ENCODE peak calls at places on chromosome 13, in nine cellular contexts. One of them, this sample, is unnamed. For H3K27me3, the result is how much of the 10 kb centered on the place peaks cover.

GRCh38 chr13:102642475-102642874 is 45.7 kb downstream of the TPP2 start:
- DNase-seq in gastrocnemius medialis: peak
- DNase-seq in mammary epithelial cell: no peak
- DNase-seq in tibial artery: peak
- DNase-seq in pancreas: peak
- DNase-seq in transverse colon: peak
- DNase-seq in fibroblast of lung: no peak
- DNase-seq in psoas muscle: peak
- DNase-seq in right lobe of liver: peak
- DNase-seq in this sample: peak

GRCh38 chr13:93325303-93326297 is 99.0 kb downstream of the GPC6 start:
- DNase-seq in pancreas: no peak
- DNase-seq in transverse colon: no peak
- DNase-seq in fibroblast of lung: no peak
- DNase-seq in right lobe of liver: no peak
- DNase-seq in tibial artery: no peak
- DNase-seq in mammary epithelial cell: no peak
- DNase-seq in gastrocnemius medialis: no peak
- DNase-seq in psoas muscle: no peak
- DNase-seq in this sample: no peak

GRCh38 chr13:74066937-74067336 is 67.3 kb downstream of the KLF12 start:
- DNase-seq in tibial artery: no peak
- DNase-seq in gastrocnemius medialis: no peak
- DNase-seq in pancreas: no peak
- DNase-seq in psoas muscle: no peak
- DNase-seq in fibroblast of lung: no peak
- DNase-seq in transverse colon: no peak
- DNase-seq in right lobe of liver: no peak
- DNase-seq in mammary epithelial cell: no peak
- DNase-seq in this sample: no peak

GRCh38 chr13:108322206-108322824 is 52.8 kb downstream of the TNFSF13B start:
- DNase-seq in mammary epithelial cell: peak
- DNase-seq in gastrocnemius medialis: no peak
- DNase-seq in transverse colon: no peak
- DNase-seq in psoas muscle: no peak
- DNase-seq in tibial artery: no peak
- DNase-seq in right lobe of liver: no peak
- DNase-seq in pancreas: no peak
- DNase-seq in fibroblast of lung: peak
- DNase-seq in this sample: no peak

GRCh38 chr13:66933994-66934393 is 296.1 kb downstream of the PCDH9 start:
- DNase-seq in tibial artery: no peak
- DNase-seq in mammary epithelial cell: peak
- DNase-seq in transverse colon: no peak
- DNase-seq in pancreas: no peak
- DNase-seq in psoas muscle: no peak
- DNase-seq in right lobe of liver: no peak
- DNase-seq in fibroblast of lung: peak
- DNase-seq in gastrocnemius medialis: no peak
- DNase-seq in this sample: no peak

GRCh38 chr13:53250272-53250875 is 221.8 kb downstream of the OLFM4 start:
- DNase-seq in tibial artery: no peak
- DNase-seq in fibroblast of lung: peak
- DNase-seq in gastrocnemius medialis: no peak
- DNase-seq in mammary epithelial cell: peak
- DNase-seq in psoas muscle: no peak
- DNase-seq in pancreas: no peak
- DNase-seq in right lobe of liver: no peak
- DNase-seq in transverse colon: no peak
- DNase-seq in this sample: no peak

GRCh38 chr13:111326621-111326965 is 6.2 kb downstream of the TEX29 start:
- DNase-seq in tibial artery: no peak
- DNase-seq in mammary epithelial cell: no peak
- DNase-seq in transverse colon: no peak
- DNase-seq in right lobe of liver: no peak
- DNase-seq in psoas muscle: no peak
- DNase-seq in gastrocnemius medialis: no peak
- DNase-seq in pancreas: no peak
- DNase-seq in fibroblast of lung: no peak
- DNase-seq in this sample: no peak

GRCh38 chr13:39561971-39562370 is 41.0 kb downstream of the LHFPL6 start:
- DNase-seq in gastrocnemius medialis: no peak
- DNase-seq in psoas muscle: no peak
- DNase-seq in pancreas: no peak
- DNase-seq in fibroblast of lung: no peak
- DNase-seq in tibial artery: no peak
- DNase-seq in transverse colon: no peak
- DNase-seq in mammary epithelial cell: peak
- DNase-seq in right lobe of liver: no peak
- DNase-seq in this sample: no peak

GRCh38 chr13:43058318-43058674 is 34.9 kb downstream of the DNAJC15 start:
- DNase-seq in right lobe of liver: no peak
- DNase-seq in transverse colon: peak
- DNase-seq in gastrocnemius medialis: no peak
- DNase-seq in psoas muscle: no peak
- DNase-seq in tibial artery: no peak
- DNase-seq in mammary epithelial cell: peak
- DNase-seq in fibroblast of lung: peak
- DNase-seq in pancreas: no peak
- DNase-seq in this sample: no peak

GRCh38 chr13:112712451-112712881 is 22.6 kb downstream of the ATP11A start:
- DNase-seq in gastrocnemius medialis: no peak
- DNase-seq in mammary epithelial cell: no peak
- DNase-seq in tibial artery: no peak
- DNase-seq in pancreas: no peak
- DNase-seq in fibroblast of lung: no peak
- DNase-seq in psoas muscle: peak
- DNase-seq in transverse colon: no peak
- DNase-seq in right lobe of liver: peak
- DNase-seq in this sample: no peak

GRCh38 chr13:29621401-29621800 is 25.9 kb upstream of the SLC7A1 start:
- DNase-seq in pancreas: no peak
- DNase-seq in fibroblast of lung: no peak
- DNase-seq in mammary epithelial cell: peak
- DNase-seq in transverse colon: no peak
- DNase-seq in right lobe of liver: no peak
- DNase-seq in gastrocnemius medialis: no peak
- DNase-seq in tibial artery: no peak
- DNase-seq in psoas muscle: no peak
- DNase-seq in this sample: no peak

GRCh38 chr13:48123827-48124226 is 28.9 kb upstream of the MED4 start:
- DNase-seq in fibroblast of lung: no peak
- DNase-seq in psoas muscle: no peak
- DNase-seq in right lobe of liver: no peak
- DNase-seq in mammary epithelial cell: no peak
- DNase-seq in pancreas: no peak
- DNase-seq in transverse colon: peak
- DNase-seq in tibial artery: no peak
- DNase-seq in gastrocnemius medialis: no peak
- DNase-seq in this sample: no peak

GRCh38 chr13:44140146-44140545 is 233.5 kb upstream of the SERP2 start:
- DNase-seq in pancreas: no peak
- DNase-seq in fibroblast of lung: no peak
- DNase-seq in right lobe of liver: no peak
- DNase-seq in psoas muscle: no peak
- DNase-seq in transverse colon: peak
- DNase-seq in mammary epithelial cell: no peak
- DNase-seq in gastrocnemius medialis: no peak
- DNase-seq in tibial artery: no peak
- DNase-seq in this sample: no peak

GRCh38 chr13:39597828-39598227 is 5.2 kb downstream of the LHFPL6 start:
- DNase-seq in psoas muscle: no peak
- DNase-seq in transverse colon: no peak
- DNase-seq in right lobe of liver: no peak
- DNase-seq in tibial artery: no peak
- DNase-seq in gastrocnemius medialis: no peak
- DNase-seq in pancreas: no peak
- DNase-seq in mammary epithelial cell: no peak
- DNase-seq in fibroblast of lung: peak
- DNase-seq in this sample: no peak

GRCh38 chr13:34070006-34070405 is 252.1 kb downstream of the RFC3 start:
- DNase-seq in gastrocnemius medialis: no peak
- DNase-seq in right lobe of liver: no peak
- DNase-seq in fibroblast of lung: peak
- DNase-seq in pancreas: no peak
- DNase-seq in psoas muscle: no peak
- DNase-seq in mammary epithelial cell: peak
- DNase-seq in transverse colon: no peak
- DNase-seq in tibial artery: no peak
- DNase-seq in this sample: no peak

GRCh38 chr13:110923777-110924638 is 9.1 kb upstream of the ANKRD10 start:
- DNase-seq in fibroblast of lung: no peak
- DNase-seq in mammary epithelial cell: no peak
- DNase-seq in tibial artery: no peak
- DNase-seq in psoas muscle: no peak
- DNase-seq in pancreas: no peak
- DNase-seq in right lobe of liver: no peak
- DNase-seq in transverse colon: no peak
- DNase-seq in gastrocnemius medialis: peak
- DNase-seq in this sample: no peak

GRCh38 chr13:98474292-98474691 is 102.6 kb downstream of the STK24 start:
- DNase-seq in fibroblast of lung: no peak
- DNase-seq in pancreas: no peak
- DNase-seq in tibial artery: peak
- DNase-seq in transverse colon: no peak
- DNase-seq in right lobe of liver: no peak
- DNase-seq in gastrocnemius medialis: no peak
- DNase-seq in mammary epithelial cell: no peak
- DNase-seq in psoas muscle: no peak
- DNase-seq in this sample: no peak

GRCh38 chr13:98474761-98475160 is 102.1 kb downstream of the STK24 start:
- DNase-seq in transverse colon: no peak
- DNase-seq in psoas muscle: no peak
- DNase-seq in tibial artery: peak
- DNase-seq in fibroblast of lung: no peak
- DNase-seq in mammary epithelial cell: no peak
- DNase-seq in right lobe of liver: no peak
- DNase-seq in gastrocnemius medialis: no peak
- DNase-seq in pancreas: no peak
- DNase-seq in this sample: no peak

GRCh38 chr13:98476538-98476966 is 100.4 kb downstream of the STK24 start:
- DNase-seq in fibroblast of lung: peak
- DNase-seq in transverse colon: peak
- DNase-seq in psoas muscle: peak
- DNase-seq in pancreas: peak
- DNase-seq in gastrocnemius medialis: no peak
- DNase-seq in tibial artery: no peak
- DNase-seq in right lobe of liver: peak
- DNase-seq in mammary epithelial cell: peak
- DNase-seq in this sample: peak

GRCh38 chr13:98476106-98476505 is 100.8 kb downstream of the STK24 start:
- DNase-seq in tibial artery: no peak
- DNase-seq in right lobe of liver: no peak
- DNase-seq in pancreas: no peak
- DNase-seq in fibroblast of lung: no peak
- DNase-seq in psoas muscle: no peak
- DNase-seq in gastrocnemius medialis: no peak
- DNase-seq in transverse colon: no peak
- DNase-seq in mammary epithelial cell: no peak
- DNase-seq in this sample: no peak

DNA sequence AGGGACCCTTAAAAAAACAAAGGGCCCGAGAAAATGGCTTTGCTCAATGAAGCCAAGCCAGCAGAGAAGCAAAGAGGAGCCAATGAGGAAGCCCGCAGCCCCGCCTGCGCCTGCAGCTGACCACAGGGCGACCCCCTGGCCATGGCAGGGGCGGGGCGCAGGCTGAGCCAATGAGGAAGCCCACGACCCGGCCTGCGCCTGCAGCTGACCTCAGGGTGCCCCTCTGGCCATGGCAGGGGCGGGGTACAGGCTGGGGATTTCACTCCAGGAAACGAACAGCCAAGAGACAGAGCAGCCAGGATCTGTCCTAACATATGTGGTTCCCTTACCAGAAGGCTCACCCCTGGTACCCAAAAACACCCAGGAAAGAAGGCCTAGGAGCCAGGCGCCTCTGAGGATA is 101.4 kb downstream of the STK24 start:
- DNase-seq in gastrocnemius medialis: no peak
- DNase-seq in transverse colon: no peak
- DNase-seq in mammary epithelial cell: no peak
- DNase-seq in pancreas: no peak
- DNase-seq in tibial artery: no peak
- DNase-seq in psoas muscle: no peak
- DNase-seq in fibroblast of lung: peak
- DNase-seq in right lobe of liver: no peak
- DNase-seq in this sample: no peak
- H3K27ac ChIP-seq in gastrocnemius medialis: no peak
- H3K27ac ChIP-seq in transverse colon: peak
- H3K27ac ChIP-seq in mammary epithelial cell: no peak
- H3K27ac ChIP-seq in pancreas: peak
- H3K27ac ChIP-seq in tibial artery: peak
- H3K27ac ChIP-seq in psoas muscle: no peak
- H3K27ac ChIP-seq in fibroblast of lung: no peak
- H3K27ac ChIP-seq in right lobe of liver: peak
- H3K27ac ChIP-seq in this sample: no peak

GRCh38 chr13:88395804-88396203 is 724.6 kb downstream of the SLITRK5 start:
- DNase-seq in mammary epithelial cell: no peak
- DNase-seq in tibial artery: no peak
- DNase-seq in right lobe of liver: no peak
- DNase-seq in pancreas: no peak
- DNase-seq in psoas muscle: no peak
- DNase-seq in transverse colon: no peak
- DNase-seq in gastrocnemius medialis: no peak
- DNase-seq in fibroblast of lung: no peak
- DNase-seq in this sample: no peak
- H3K27me3 ChIP-seq in mammary epithelial cell: under half
- H3K27me3 ChIP-seq in tibial artery: under half
- H3K27me3 ChIP-seq in right lobe of liver: under half
- H3K27me3 ChIP-seq in pancreas: under half
- H3K27me3 ChIP-seq in psoas muscle: under half
- H3K27me3 ChIP-seq in transverse colon: under half
- H3K27me3 ChIP-seq in gastrocnemius medialis: under half
- H3K27me3 ChIP-seq in fibroblast of lung: under half
- H3K27me3 ChIP-seq in this sample: under half

GRCh38 chr13:91698308-91698707 is 299.9 kb downstream of the GPC5 start:
- DNase-seq in mammary epithelial cell: no peak
- DNase-seq in gastrocnemius medialis: no peak
- DNase-seq in right lobe of liver: no peak
- DNase-seq in tibial artery: no peak
- DNase-seq in psoas muscle: no peak
- DNase-seq in pancreas: no peak
- DNase-seq in transverse colon: no peak
- DNase-seq in fibroblast of lung: no peak
- DNase-seq in this sample: no peak
- TF ChIP-seq CTCF in mammary epithelial cell: no peak
- TF ChIP-seq CTCF in gastrocnemius medialis: no peak
- TF ChIP-seq CTCF in right lobe of liver: no peak
- TF ChIP-seq CTCF in tibial artery: no peak
- TF ChIP-seq CTCF in psoas muscle: no peak
- TF ChIP-seq CTCF in pancreas: no peak
- TF ChIP-seq CTCF in transverse colon: no peak
- TF ChIP-seq CTCF in fibroblast of lung: no peak
- TF ChIP-seq CTCF in this sample: no peak

DNA sequence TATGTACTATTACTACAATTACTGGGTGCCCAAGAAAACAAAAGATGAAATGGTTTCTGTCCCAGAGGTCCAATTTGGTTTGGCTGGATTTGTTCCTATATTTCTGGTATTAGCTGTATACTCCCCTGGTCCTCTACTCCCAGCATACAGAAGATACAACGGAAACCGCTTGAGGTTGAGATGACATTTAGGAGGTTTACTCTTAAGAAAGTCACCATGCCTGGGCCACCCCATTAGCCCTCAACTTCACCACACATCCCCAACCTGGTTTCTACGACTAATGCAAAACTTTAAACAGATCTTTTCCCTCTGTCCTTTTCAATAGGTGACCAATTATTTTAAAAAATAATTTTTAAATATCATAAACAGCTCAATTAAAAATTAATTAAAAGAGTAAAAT is 46.0 kb upstream of the EEF1AKMT1 start:
- DNase-seq in pancreas: no peak
- DNase-seq in mammary epithelial cell: no peak
- DNase-seq in psoas muscle: no peak
- DNase-seq in fibroblast of lung: no peak
- DNase-seq in tibial artery: no peak
- DNase-seq in transverse colon: no peak
- DNase-seq in right lobe of liver: no peak
- DNase-seq in gastrocnemius medialis: no peak
- DNase-seq in this sample: no peak
- H3K27ac ChIP-seq in pancreas: no peak
- H3K27ac ChIP-seq in mammary epithelial cell: no peak
- H3K27ac ChIP-seq in psoas muscle: peak
- H3K27ac ChIP-seq in fibroblast of lung: no peak
- H3K27ac ChIP-seq in tibial artery: no peak
- H3K27ac ChIP-seq in transverse colon: no peak
- H3K27ac ChIP-seq in right lobe of liver: no peak
- H3K27ac ChIP-seq in gastrocnemius medialis: peak
- H3K27ac ChIP-seq in this sample: no peak